ENCODE peak calls at places on chromosomes 12 and 14, in five cellular contexts. P is colonic mucosa, M is head of caudate nucleus, Y is iris pigment epithelial cell, J is coronary artery. O is an unnamed sample.

GRCh38 chr14:54566410-54567223 is at the start of gene SAMD4A:
- DNase-seq in P (peak; percentile 77), M (peak; percentile 74), Y (peak; percentile 91), J (peak; percentile 90), O (peak; percentile 72)

GRCh38 chr14:81402123-81402495 is 2.0 kb upstream of the STON2 start:
- DNase-seq in P (no peak), M (no peak), Y (peak; percentile 42), J (no peak), O (no peak)

GRCh38 chr14:32077081-32078029 is at the start of gene ARHGAP5:
- DNase-seq in P (peak; percentile 56), M (peak; percentile 40), Y (peak; percentile 45), J (peak; percentile 80), O (peak; percentile 69)

GRCh38 chr12:1681493-1681807 is 9.4 kb upstream of the ADIPOR2 start:
- DNase-seq in P (no peak), M (no peak), Y (no peak), J (no peak), O (no peak)

GRCh38 chr12:9335867-9336266 is 127.7 kb upstream of the PZP start:
- DNase-seq in P (no peak), M (no peak), Y (no peak), J (no peak), O (no peak)

GRCh38 chr14:106564058-106564643 is 1037.8 kb downstream of the TMEM121 start:
- DNase-seq in P (peak; percentile 49), M (no peak), Y (no peak), J (no peak), O (peak; percentile 51)

GRCh38 chr14:90319173-90319572 is 12.6 kb downstream of the NRDE2 start:
- DNase-seq in P (no peak), M (no peak), Y (peak; percentile 46), J (no peak), O (no peak)

GRCh38 chr14:44945264-44945663 is 16.5 kb downstream of the KLHL28 start:
- DNase-seq in P (no peak), M (no peak), Y (peak; percentile 88), J (no peak), O (no peak)

GRCh38 chr12:125050446-125050845 is 14.8 kb upstream of the AACS start:
- DNase-seq in P (no peak), M (no peak), Y (no peak), J (no peak), O (no peak)

GRCh38 chr12:54010972-54011664 is 2.3 kb downstream of the HOXC8 start:
- DNase-seq in P (no peak), M (no peak), Y (no peak), J (no peak), O (no peak)

GRCh38 chr14:71529855-71530254 is 402.4 kb upstream of the RGS6 start:
- DNase-seq in P (no peak), M (no peak), Y (no peak), J (peak; percentile 79), O (no peak)

GRCh38 chr12:24479131-24479530 is 469.8 kb downstream of the BCAT1 start:
- DNase-seq in P (no peak), M (no peak), Y (peak; percentile 86), J (no peak), O (peak; percentile 39)

GRCh38 chr12:131331148-131331750 is 377.5 kb downstream of the ADGRD1 start:
- DNase-seq in P (no peak), M (no peak), Y (no peak), J (no peak), O (no peak)

GRCh38 chr12:49813131-49813530 is 15.1 kb downstream of the NCKAP5L start:
- DNase-seq in P (no peak), M (no peak), Y (peak; percentile 27), J (no peak), O (no peak)

GRCh38 chr12:52121848-52122838 is 42.6 kb downstream of the SMIM41 start:
- DNase-seq in P (peak; percentile 67), M (peak; percentile 59), Y (peak; percentile 46), J (no peak), O (peak; percentile 83)

GRCh38 chr14:64763801-64764511 is 59.7 kb downstream of the PLEKHG3 start:
- DNase-seq in P (no peak), M (peak; percentile 62), Y (peak; percentile 26), J (no peak), O (peak; percentile 64)

GRCh38 chr14:89779707-89780106 is 174.8 kb downstream of the EFCAB11 start:
- DNase-seq in P (no peak), M (no peak), Y (peak; percentile 10), J (no peak), O (no peak)

GRCh38 chr14:64195194-64195593 is 99.0 kb downstream of the ESR2 start:
- DNase-seq in P (no peak), M (no peak), Y (peak; percentile 37), J (no peak), O (no peak)

GRCh38 chr12:52038447-52038846 is 12.8 kb upstream of the NR4A1 start:
- DNase-seq in P (no peak), M (no peak), Y (no peak), J (no peak), O (no peak)

GRCh38 chr12:50221228-50222008 is 54.2 kb upstream of the CERS5 start:
- DNase-seq in P (no peak), M (no peak), Y (peak; percentile 89), J (no peak), O (no peak)

GRCh38 chr14:36069535-36069900 is 107.0 kb downstream of the PTCSC3 start:
- DNase-seq in P (no peak), M (no peak), Y (peak; percentile 38), J (no peak), O (peak; percentile 69)

GRCh38 chr12:89874146-89874545 is 165.5 kb upstream of the ATP2B1 start:
- DNase-seq in P (no peak), M (no peak), Y (no peak), J (no peak), O (no peak)

GRCh38 chr14:35855886-35856481 is 29.8 kb downstream of the BRMS1L start:
- DNase-seq in P (no peak), M (no peak), Y (no peak), J (no peak), O (no peak)

GRCh38 chr12:93922583-93923006 is 225.8 kb upstream of the PLXNC1 start:
- DNase-seq in P (no peak), M (no peak), Y (no peak), J (no peak), O (no peak)

GRCh38 chr12:30988887-30989286 is 62.3 kb downstream of the TSPAN11 start:
- DNase-seq in P (peak; percentile 48), M (no peak), Y (no peak), J (no peak), O (no peak)

GRCh38 chr14:23539209-23539866 is 12.2 kb downstream of the ZFHX2 start:
- DNase-seq in P (no peak), M (no peak), Y (peak; percentile 31), J (no peak), O (peak; percentile 74)

GRCh38 chr12:102197789-102198188 is at the start of gene PMCH:
- DNase-seq in P (no peak), M (no peak), Y (peak; percentile 73), J (no peak), O (no peak)

GRCh38 chr12:40105515-40106201 is at the start of gene SLC2A13:
- DNase-seq in P (peak; percentile 85), M (peak; percentile 72), Y (peak; percentile 64), J (peak; percentile 84), O (peak; percentile 85)

GRCh38 chr14:33335366-33335765 is 396.7 kb downstream of the NPAS3 start:
- DNase-seq in P (no peak), M (no peak), Y (peak; percentile 77), J (no peak), O (no peak)

GRCh38 chr14:56135001-56135400 is 16.8 kb downstream of the PELI2 start:
- DNase-seq in P (no peak), M (no peak), Y (no peak), J (no peak), O (no peak)

GRCh38 chr12:49550853-49551252 is 12.0 kb downstream of the KCNH3 start:
- DNase-seq in P (no peak), M (no peak), Y (no peak), J (no peak), O (no peak)

GRCh38 chr12:6699989-6700645 is 498 bp downstream of the PIANP start:
- DNase-seq in P (no peak), M (no peak), Y (no peak), J (no peak), O (no peak)